ENCODE peak calls at places on chromosomes 12 and 14, in five cellular contexts. G, S, Q, J and Z are unnamed samples.

GRCh38 chr12:109944975-109945374 is 44.9 kb downstream of the TCHP start:
- DNase-seq in G (no peak), S (no peak), Q (no peak), J (no peak), Z (no peak)

GRCh38 chr12:39505025-39505424 is 62.1 kb upstream of the KIF21A start:
- DNase-seq in G (no peak), S (no peak), Q (no peak), J (peak), Z (no peak)

GRCh38 chr14:92466068-92466458 is 47.5 kb upstream of the RIN3 start:
- DNase-seq in G (no peak), S (no peak), Q (no peak), J (no peak), Z (no peak)

GRCh38 chr12:74393265-74393664 is 144.4 kb upstream of the ATXN7L3B start:
- DNase-seq in G (no peak), S (no peak), Q (no peak), J (peak), Z (no peak)

GRCh38 chr14:26597136-26598080 is at the start of gene NOVA1:
- DNase-seq in G (peak), S (peak), Q (no peak), J (no peak), Z (no peak)

GRCh38 chr12:77599782-77600491 is 230.8 kb upstream of the NAV3 start:
- DNase-seq in G (no peak), S (no peak), Q (no peak), J (no peak), Z (no peak)

GRCh38 chr12:109567967-109568366 is 5.3 kb downstream of the MMAB start:
- DNase-seq in G (no peak), S (no peak), Q (no peak), J (no peak), Z (no peak)

GRCh38 chr12:50257226-50258166 is 25.8 kb downstream of the LIMA1 start:
- DNase-seq in G (no peak), S (no peak), Q (no peak), J (peak), Z (no peak)

GRCh38 chr14:75418779-75419768 is 8.7 kb upstream of the JDP2 start:
- DNase-seq in G (no peak), S (no peak), Q (no peak), J (no peak), Z (no peak)

GRCh38 chr14:93943052-93943451 is 15.9 kb downstream of the FAM181A start:
- DNase-seq in G (no peak), S (no peak), Q (no peak), J (no peak), Z (no peak)

GRCh38 chr12:49552014-49552413 is 13.2 kb downstream of the KCNH3 start:
- DNase-seq in G (peak), S (peak), Q (no peak), J (peak), Z (no peak)

GRCh38 chr12:115204957-115205754 is 521.2 kb upstream of the TBX3 start:
- DNase-seq in G (no peak), S (no peak), Q (no peak), J (peak), Z (no peak)

GRCh38 chr12:76083761-76084276 is 666 bp downstream of the NAP1L1 start:
- DNase-seq in G (peak), S (peak), Q (peak), J (peak), Z (no peak)

GRCh38 chr14:79285263-79285662 is 926.0 kb downstream of the DIO2 start:
- DNase-seq in G (no peak), S (no peak), Q (no peak), J (no peak), Z (no peak)

GRCh38 chr12:53743277-53744129 is 8.3 kb downstream of the CISTR start:
- DNase-seq in G (peak), S (no peak), Q (peak), J (peak), Z (no peak)

GRCh38 chr14:39398382-39398781 is 33.9 kb downstream of the FBXO33 start:
- DNase-seq in G (no peak), S (no peak), Q (no peak), J (no peak), Z (no peak)

GRCh38 chr12:26939192-26939832 is 1.0 kb downstream of the FGFR1OP2 start:
- DNase-seq in G (no peak), S (no peak), Q (peak), J (peak), Z (no peak)

GRCh38 chr14:38442208-38442607 is 186.3 kb upstream of the CLEC14A start:
- DNase-seq in G (no peak), S (no peak), Q (no peak), J (no peak), Z (no peak)

GRCh38 chr12:26734510-26735248 is 98.3 kb downstream of the ITPR2 start:
- DNase-seq in G (no peak), S (no peak), Q (no peak), J (no peak), Z (no peak)

GRCh38 chr12:68334136-68334535 is 2.0 kb upstream of the MDM1 start:
- DNase-seq in G (no peak), S (no peak), Q (no peak), J (peak), Z (no peak)

GRCh38 chr14:105168496-105168978 is at the start of gene JAG2:
- DNase-seq in G (peak), S (no peak), Q (peak), J (peak), Z (no peak)

GRCh38 chr12:68455676-68456345 is 123.6 kb upstream of the MDM1 start:
- DNase-seq in G (no peak), S (no peak), Q (no peak), J (no peak), Z (no peak)

GRCh38 chr12:39125580-39125979 is 220.2 kb upstream of the CPNE8 start:
- DNase-seq in G (no peak), S (no peak), Q (no peak), J (peak), Z (no peak)

GRCh38 chr12:107027304-107028053 is 40.5 kb upstream of the MTERF2 start:
- DNase-seq in G (peak), S (no peak), Q (peak), J (peak), Z (no peak)

GRCh38 chr14:76710093-76711010 is 50.9 kb upstream of the VASH1 start:
- DNase-seq in G (peak), S (no peak), Q (peak), J (peak), Z (no peak)

GRCh38 chr12:132171293-132171967 is 27.2 kb downstream of the NOC4L start:
- DNase-seq in G (no peak), S (no peak), Q (no peak), J (no peak), Z (no peak)

GRCh38 chr14:29648045-29648444 is 279.6 kb downstream of the PRKD1 start:
- DNase-seq in G (no peak), S (no peak), Q (no peak), J (no peak), Z (no peak)

GRCh38 chr14:29653303-29653702 is 274.3 kb downstream of the PRKD1 start:
- DNase-seq in G (no peak), S (no peak), Q (no peak), J (no peak), Z (no peak)

GRCh38 chr14:29652586-29652985 is 275.1 kb downstream of the PRKD1 start:
- DNase-seq in G (no peak), S (no peak), Q (no peak), J (no peak), Z (no peak)

GRCh38 chr14:29649170-29649569 is 278.5 kb downstream of the PRKD1 start:
- DNase-seq in G (no peak), S (no peak), Q (no peak), J (no peak), Z (no peak)

DNA sequence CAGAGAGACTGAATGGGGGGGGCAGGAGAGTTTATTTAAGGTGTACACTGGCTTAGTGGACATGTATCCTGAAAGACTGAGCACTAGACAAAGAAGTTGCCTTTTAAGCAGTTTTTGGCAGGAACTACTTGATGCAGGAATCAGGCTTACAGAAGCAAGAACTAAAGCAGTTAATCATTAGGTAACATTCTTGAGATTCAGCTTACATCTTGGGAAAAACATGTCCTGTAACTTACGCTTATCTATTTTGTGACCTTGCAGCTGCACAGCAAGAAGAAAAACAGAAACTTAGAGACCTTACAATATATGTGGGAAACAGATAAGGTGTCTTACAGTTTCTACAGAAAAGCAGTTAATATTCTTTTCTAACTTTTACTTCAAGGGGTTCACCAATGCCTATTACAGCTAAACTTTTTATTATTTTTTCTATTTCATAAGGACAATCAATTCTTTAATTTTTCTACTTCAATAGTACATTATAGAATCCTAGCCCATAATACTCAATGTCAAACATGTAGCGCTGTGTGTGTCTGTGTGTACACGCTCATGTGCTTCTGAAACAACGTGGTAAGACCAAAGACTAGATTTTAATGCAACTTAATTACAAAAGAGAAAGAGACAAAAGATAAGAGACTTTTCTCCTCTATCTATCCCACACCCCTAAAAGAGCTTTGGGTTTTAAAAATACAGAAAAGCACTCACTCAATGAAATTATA is 276.9 kb downstream of the PRKD1 start:
- DNase-seq in G (no peak), S (no peak), Q (no peak), J (no peak), Z (no peak)
- H3K27ac ChIP-seq in G (peak), S (no peak), Q (no peak), J (no peak), Z (no peak)

GRCh38 chr14:24307156-24307574 is 612 bp downstream of the CIDEB start:
- DNase-seq in G (no peak), S (no peak), Q (no peak), J (no peak), Z (no peak)
- H3K4me3 ChIP-seq in G (no peak), S (no peak), Q (no peak), J (no peak), Z (no peak)

DNA sequence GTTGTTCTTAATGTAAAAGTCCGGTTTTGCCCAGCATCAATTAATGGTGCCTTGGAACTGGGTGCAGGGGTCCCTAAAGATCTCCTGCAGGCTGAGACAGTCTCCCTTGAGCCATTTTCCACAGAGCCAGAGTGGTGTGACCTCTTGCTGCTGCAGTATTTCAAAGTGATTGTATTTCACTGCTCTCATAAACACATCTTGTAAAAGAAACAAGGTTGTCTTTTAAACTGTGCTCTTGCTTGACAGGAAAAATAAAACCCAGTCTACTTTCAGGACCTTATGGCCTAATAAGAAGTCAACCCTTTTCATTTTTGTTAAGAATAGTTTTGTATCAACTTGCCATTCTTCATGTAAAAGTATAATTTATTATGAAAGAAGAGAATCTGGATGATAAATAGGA is 44.7 kb downstream of the TMEM117 start:
- DNase-seq in G (no peak), S (no peak), Q (no peak), J (no peak), Z (no peak)
- H3K27ac ChIP-seq in G (no peak), S (no peak), Q (no peak), J (no peak), Z (no peak)

DNA sequence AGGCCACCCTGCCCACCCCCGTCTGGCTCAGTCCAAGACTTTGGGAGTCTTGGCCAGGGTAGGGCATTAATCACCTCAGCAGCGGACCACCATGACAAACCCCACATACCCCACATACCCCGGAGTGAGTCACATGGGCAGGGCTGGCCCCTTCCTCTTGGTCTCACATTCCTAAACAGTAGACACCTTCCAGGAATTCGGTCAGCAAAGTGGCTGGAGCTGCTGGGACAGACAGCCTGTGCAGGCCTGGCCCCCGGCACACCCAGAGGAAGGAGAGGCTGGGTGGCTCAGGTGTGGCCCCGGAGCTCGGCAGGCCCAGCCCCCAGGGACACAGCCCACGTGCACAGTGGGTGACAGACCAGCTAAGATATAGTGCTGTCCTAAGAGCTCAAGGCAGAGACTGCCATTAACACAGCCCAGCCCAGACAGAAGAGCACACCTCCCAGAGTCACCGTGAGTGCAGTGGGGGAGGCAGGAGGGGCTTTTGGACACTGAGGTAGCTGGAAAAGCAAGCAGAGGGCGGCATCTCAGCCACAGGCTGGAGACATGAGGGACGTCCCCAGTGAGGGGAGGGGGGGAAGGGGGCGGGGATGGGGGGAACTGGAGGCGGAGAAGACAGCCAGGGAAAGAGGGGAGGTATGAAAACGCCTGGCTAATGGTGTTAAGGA is 24.0 kb downstream of the CCDC85C start:
- DNase-seq in G (peak), S (no peak), Q (no peak), J (peak), Z (no peak)
- H3K4me3 ChIP-seq in G (no peak), S (no peak), Q (no peak), J (peak), Z (peak)

DNA sequence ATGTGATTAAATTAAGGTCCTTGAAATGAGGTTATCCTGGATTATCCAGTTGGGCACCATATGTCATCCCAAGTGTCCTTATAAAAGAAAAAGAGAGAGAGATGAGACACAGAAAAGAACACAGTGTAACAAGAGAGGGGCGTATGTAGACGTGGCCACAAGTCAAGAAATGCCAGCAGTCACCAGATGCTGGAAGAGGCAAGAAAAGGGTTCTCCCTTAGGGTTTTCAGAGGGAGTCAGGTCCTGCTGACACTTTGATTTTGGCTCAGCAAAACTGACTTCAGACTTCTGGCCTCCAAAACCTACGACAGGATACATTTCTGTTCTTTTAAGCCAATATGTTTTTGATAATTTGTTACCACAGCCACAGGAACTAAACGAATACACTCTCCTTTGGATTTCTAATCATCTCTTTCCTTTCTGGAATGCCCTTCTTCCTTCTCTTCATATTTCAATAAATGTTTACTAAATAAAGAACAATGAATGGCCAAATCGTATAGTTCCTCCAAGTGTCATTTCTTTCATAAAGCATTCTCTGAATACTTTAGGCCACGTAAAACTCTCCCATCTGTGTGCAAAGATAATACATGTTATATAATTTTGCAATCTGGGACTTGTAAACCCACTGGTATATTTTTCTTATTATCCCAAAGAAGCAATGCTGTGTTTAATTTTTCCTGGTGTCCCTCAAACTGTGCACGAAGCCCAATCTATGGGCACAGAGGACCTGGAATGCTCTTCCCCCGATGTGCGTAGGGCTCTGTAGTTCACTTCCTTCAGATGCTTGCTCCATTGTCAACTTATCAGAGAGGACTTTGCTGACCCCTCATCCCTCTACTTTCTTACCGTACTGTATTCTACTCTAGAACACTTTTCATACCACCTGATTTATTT is 303.6 kb downstream of the CEP128 start:
- DNase-seq in G (no peak), S (no peak), Q (no peak), J (peak), Z (no peak)
- H3K27ac ChIP-seq in G (no peak), S (no peak), Q (no peak), J (peak), Z (no peak)

GRCh38 chr14:65208548-65208947 is 106.2 kb upstream of the MAX start:
- DNase-seq in G (no peak), S (no peak), Q (no peak), J (no peak), Z (no peak)
- H3K4me3 ChIP-seq in G (no peak), S (no peak), Q (no peak), J (no peak), Z (no peak)